ENCODE peak calls at places on chromosome 17, in six cellular contexts. Z is AG09319, D is HFFc6, M is HFF-Myc, I is AG09309, C is HuH-7. P is an unnamed sample.

GRCh38 chr17:15502315-15503112 is 35.1 kb upstream of the CDRT4 start:
- DNase-seq in Z (peak), D (peak), M (peak), I (peak), C (peak), P (peak)

GRCh38 chr17:5234645-5235576 is at the start of gene SCIMP:
- DNase-seq in Z (no peak), D (no peak), M (no peak), I (no peak), C (no peak), P (no peak)

GRCh38 chr17:2940352-2940751 is 123.1 kb downstream of the OR1D5 start:
- DNase-seq in Z (no peak), D (no peak), M (no peak), I (no peak), C (no peak), P (no peak)

GRCh38 chr17:58279016-58279671 is 1.6 kb downstream of the MPO start:
- DNase-seq in Z (no peak), D (no peak), M (no peak), I (no peak), C (no peak), P (no peak)

GRCh38 chr17:36069131-36069530 is 5.1 kb downstream of the CCL18 start:
- DNase-seq in Z (no peak), D (no peak), M (no peak), I (no peak), C (no peak), P (no peak)

GRCh38 chr17:31492880-31493655 is 101.6 kb downstream of the RAB11FIP4 start:
- DNase-seq in Z (no peak), D (no peak), M (no peak), I (no peak), C (no peak), P (no peak)

GRCh38 chr17:65103896-65104295 is 33.3 kb upstream of the RGS9 start:
- DNase-seq in Z (no peak), D (no peak), M (no peak), I (no peak), C (no peak), P (no peak)

GRCh38 chr17:78281249-78281865 is 49.9 kb downstream of the TMEM235 start:
- DNase-seq in Z (no peak), D (no peak), M (no peak), I (no peak), C (no peak), P (no peak)

GRCh38 chr17:57305918-57306317 is 49.6 kb downstream of the MSI2 start:
- DNase-seq in Z (no peak), D (peak), M (no peak), I (no peak), C (no peak), P (no peak)

GRCh38 chr17:58666858-58667267 is 25.0 kb downstream of the TEX14 start:
- DNase-seq in Z (no peak), D (peak), M (no peak), I (no peak), C (no peak), P (no peak)

GRCh38 chr17:72726936-72727335 is 365.6 kb downstream of the SLC39A11 start:
- DNase-seq in Z (no peak), D (no peak), M (no peak), I (no peak), C (no peak), P (no peak)

GRCh38 chr17:75647921-75648320 is 14.7 kb downstream of the SMIM5 start:
- DNase-seq in Z (no peak), D (no peak), M (no peak), I (no peak), C (no peak), P (no peak)

GRCh38 chr17:3879181-3879580 is 13.7 kb downstream of the CAMKK1 start:
- DNase-seq in Z (no peak), D (peak), M (no peak), I (no peak), C (no peak), P (no peak)

GRCh38 chr17:48215583-48216139 is 108.1 kb downstream of the SNX11 start:
- DNase-seq in Z (no peak), D (peak), M (no peak), I (no peak), C (peak), P (no peak)

GRCh38 chr17:50055055-50055425 is 870 bp upstream of the ITGA3 start:
- DNase-seq in Z (no peak), D (no peak), M (no peak), I (no peak), C (no peak), P (no peak)

GRCh38 chr17:64441772-64442549 is 7.0 kb upstream of the MILR1 start:
- DNase-seq in Z (no peak), D (peak), M (no peak), I (no peak), C (no peak), P (no peak)

GRCh38 chr17:18985475-18985874 is 19.1 kb downstream of the FAM83G start:
- DNase-seq in Z (no peak), D (no peak), M (no peak), I (no peak), C (no peak), P (no peak)

GRCh38 chr17:40450175-40450574 is 6.9 kb downstream of the IGFBP4 start:
- DNase-seq in Z (no peak), D (no peak), M (no peak), I (no peak), C (peak), P (no peak)

GRCh38 chr17:75289832-75290337 is 652 bp upstream of the SLC25A19 start:
- DNase-seq in Z (no peak), D (peak), M (no peak), I (no peak), C (no peak), P (no peak)

GRCh38 chr17:77476920-77477805 is 336.4 kb downstream of the SEC14L1 start:
- DNase-seq in Z (peak), D (peak), M (peak), I (peak), C (no peak), P (peak)

GRCh38 chr17:75784473-75785015 is at the start of gene UNK:
- DNase-seq in Z (peak), D (peak), M (peak), I (peak), C (peak), P (peak)

GRCh38 chr17:78998311-78999055 is 11.1 kb downstream of the CANT1 start:
- DNase-seq in Z (no peak), D (no peak), M (no peak), I (no peak), C (no peak), P (no peak)